ENCODE peak calls at places on chromosomes 12 and 14, in eight cellular contexts. One of them, this sample, is unnamed.

GRCh38 chr12:84038241-84038640 is 874.4 kb downstream of the SLC6A15 start:
- DNase-seq in hepatocyte: no peak
- DNase-seq in HCT116: no peak
- DNase-seq in PC-3: no peak
- DNase-seq in GM23248: no peak
- DNase-seq in GM23338: peak
- DNase-seq in MM.1S: no peak
- DNase-seq in OCI-LY7: no peak
- DNase-seq in this sample: peak

GRCh38 chr14:22423958-22424357 is 165.1 kb downstream of the DAD1 start:
- DNase-seq in hepatocyte: no peak
- DNase-seq in HCT116: no peak
- DNase-seq in PC-3: no peak
- DNase-seq in GM23248: no peak
- DNase-seq in GM23338: no peak
- DNase-seq in MM.1S: no peak
- DNase-seq in OCI-LY7: no peak
- DNase-seq in this sample: no peak

GRCh38 chr12:118850244-118850825 is 131.0 kb upstream of the SRRM4 start:
- DNase-seq in hepatocyte: peak
- DNase-seq in HCT116: peak
- DNase-seq in PC-3: peak
- DNase-seq in GM23248: no peak
- DNase-seq in GM23338: peak
- DNase-seq in MM.1S: no peak
- DNase-seq in OCI-LY7: peak
- DNase-seq in this sample: peak

GRCh38 chr12:82069931-82070514 is 288.2 kb downstream of the CCDC59 start:
- DNase-seq in hepatocyte: no peak
- DNase-seq in HCT116: no peak
- DNase-seq in PC-3: no peak
- DNase-seq in GM23248: no peak
- DNase-seq in GM23338: peak
- DNase-seq in MM.1S: no peak
- DNase-seq in OCI-LY7: no peak
- DNase-seq in this sample: no peak

GRCh38 chr14:85943187-85943586 is 413.2 kb downstream of the FLRT2 start:
- DNase-seq in hepatocyte: no peak
- DNase-seq in HCT116: no peak
- DNase-seq in PC-3: no peak
- DNase-seq in GM23248: no peak
- DNase-seq in GM23338: no peak
- DNase-seq in MM.1S: no peak
- DNase-seq in OCI-LY7: no peak
- DNase-seq in this sample: no peak

GRCh38 chr12:107436376-107436775 is 249.2 kb upstream of the PWP1 start:
- DNase-seq in hepatocyte: peak
- DNase-seq in HCT116: no peak
- DNase-seq in PC-3: peak
- DNase-seq in GM23248: peak
- DNase-seq in GM23338: peak
- DNase-seq in MM.1S: no peak
- DNase-seq in OCI-LY7: no peak
- DNase-seq in this sample: peak

GRCh38 chr12:123126294-123127144 is 24.4 kb downstream of the PITPNM2 start:
- DNase-seq in hepatocyte: peak
- DNase-seq in HCT116: peak
- DNase-seq in PC-3: peak
- DNase-seq in GM23248: peak
- DNase-seq in GM23338: no peak
- DNase-seq in MM.1S: no peak
- DNase-seq in OCI-LY7: no peak
- DNase-seq in this sample: no peak

GRCh38 chr12:92546826-92547348 is 155.9 kb upstream of the PLEKHG7 start:
- DNase-seq in hepatocyte: peak
- DNase-seq in HCT116: no peak
- DNase-seq in PC-3: no peak
- DNase-seq in GM23248: no peak
- DNase-seq in GM23338: no peak
- DNase-seq in MM.1S: no peak
- DNase-seq in OCI-LY7: peak
- DNase-seq in this sample: no peak

GRCh38 chr12:15532364-15532977 is 210.2 kb downstream of the PTPRO start:
- DNase-seq in hepatocyte: peak
- DNase-seq in HCT116: peak
- DNase-seq in PC-3: peak
- DNase-seq in GM23248: peak
- DNase-seq in GM23338: peak
- DNase-seq in MM.1S: peak
- DNase-seq in OCI-LY7: peak
- DNase-seq in this sample: peak

GRCh38 chr14:100816286-100816949 is 9.5 kb upstream of the MEG3 start:
- DNase-seq in hepatocyte: peak
- DNase-seq in HCT116: no peak
- DNase-seq in PC-3: no peak
- DNase-seq in GM23248: no peak
- DNase-seq in GM23338: no peak
- DNase-seq in MM.1S: no peak
- DNase-seq in OCI-LY7: no peak
- DNase-seq in this sample: no peak

GRCh38 chr12:47843226-47843980 is 23.7 kb upstream of the HDAC7 start:
- DNase-seq in hepatocyte: no peak
- DNase-seq in HCT116: no peak
- DNase-seq in PC-3: no peak
- DNase-seq in GM23248: no peak
- DNase-seq in GM23338: peak
- DNase-seq in MM.1S: no peak
- DNase-seq in OCI-LY7: no peak
- DNase-seq in this sample: peak

GRCh38 chr12:49853671-49854070 is 10.8 kb upstream of the BCDIN3D start:
- DNase-seq in hepatocyte: no peak
- DNase-seq in HCT116: no peak
- DNase-seq in PC-3: no peak
- DNase-seq in GM23248: no peak
- DNase-seq in GM23338: no peak
- DNase-seq in MM.1S: no peak
- DNase-seq in OCI-LY7: no peak
- DNase-seq in this sample: no peak

GRCh38 chr14:31263485-31264133 is 56.0 kb upstream of the HECTD1 start:
- DNase-seq in hepatocyte: peak
- DNase-seq in HCT116: peak
- DNase-seq in PC-3: peak
- DNase-seq in GM23248: peak
- DNase-seq in GM23338: no peak
- DNase-seq in MM.1S: no peak
- DNase-seq in OCI-LY7: no peak
- DNase-seq in this sample: no peak

GRCh38 chr12:47812797-47813490 is 6.8 kb downstream of the HDAC7 start:
- DNase-seq in hepatocyte: peak
- DNase-seq in HCT116: no peak
- DNase-seq in PC-3: peak
- DNase-seq in GM23248: peak
- DNase-seq in GM23338: peak
- DNase-seq in MM.1S: peak
- DNase-seq in OCI-LY7: peak
- DNase-seq in this sample: peak

GRCh38 chr12:5102261-5102789 is 58.6 kb downstream of the KCNA5 start:
- DNase-seq in hepatocyte: no peak
- DNase-seq in HCT116: no peak
- DNase-seq in PC-3: no peak
- DNase-seq in GM23248: peak
- DNase-seq in GM23338: no peak
- DNase-seq in MM.1S: no peak
- DNase-seq in OCI-LY7: no peak
- DNase-seq in this sample: no peak

GRCh38 chr12:49017764-49018281 is 753 bp downstream of the PRKAG1 start:
- DNase-seq in hepatocyte: peak
- DNase-seq in HCT116: no peak
- DNase-seq in PC-3: peak
- DNase-seq in GM23248: peak
- DNase-seq in GM23338: no peak
- DNase-seq in MM.1S: no peak
- DNase-seq in OCI-LY7: peak
- DNase-seq in this sample: no peak

GRCh38 chr12:89281534-89281857 is 70.8 kb downstream of the DUSP6 start:
- DNase-seq in hepatocyte: no peak
- DNase-seq in HCT116: no peak
- DNase-seq in PC-3: no peak
- DNase-seq in GM23248: no peak
- DNase-seq in GM23338: no peak
- DNase-seq in MM.1S: no peak
- DNase-seq in OCI-LY7: no peak
- DNase-seq in this sample: no peak

GRCh38 chr12:93982847-93983315 is 165.5 kb upstream of the PLXNC1 start:
- DNase-seq in hepatocyte: peak
- DNase-seq in HCT116: no peak
- DNase-seq in PC-3: peak
- DNase-seq in GM23248: peak
- DNase-seq in GM23338: no peak
- DNase-seq in MM.1S: no peak
- DNase-seq in OCI-LY7: no peak
- DNase-seq in this sample: no peak

DNA sequence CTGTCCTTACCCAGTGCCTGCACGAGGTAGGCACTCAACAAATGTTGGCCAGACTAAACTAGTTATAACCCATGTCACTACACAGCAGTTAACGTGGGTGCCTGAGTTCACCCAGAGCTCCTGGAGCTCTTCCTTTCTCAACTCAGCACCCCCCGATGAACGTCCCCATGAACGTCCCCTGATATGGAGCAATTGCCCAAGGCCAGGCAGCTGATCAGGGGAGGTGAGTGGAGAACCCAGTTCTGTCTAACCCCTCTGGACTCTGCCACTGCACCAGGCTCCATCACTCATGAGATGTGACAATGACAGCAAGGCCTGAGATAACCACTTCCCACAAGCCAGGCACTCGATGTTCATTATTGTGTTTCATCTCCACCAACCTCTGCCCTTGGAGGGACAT is 199.0 kb downstream of the BCL11B start:
- DNase-seq in hepatocyte: no peak
- DNase-seq in HCT116: no peak
- DNase-seq in PC-3: no peak
- DNase-seq in GM23248: no peak
- DNase-seq in GM23338: no peak
- DNase-seq in MM.1S: no peak
- DNase-seq in OCI-LY7: no peak
- DNase-seq in this sample: no peak
- TF ChIP-seq EZH2phosphoT487 in hepatocyte: no peak
- TF ChIP-seq EZH2phosphoT487 in HCT116: no peak
- TF ChIP-seq EZH2phosphoT487 in PC-3: no peak
- TF ChIP-seq EZH2phosphoT487 in GM23248: no peak
- TF ChIP-seq EZH2phosphoT487 in GM23338: no peak
- TF ChIP-seq EZH2phosphoT487 in MM.1S: no peak
- TF ChIP-seq EZH2phosphoT487 in OCI-LY7: no peak
- TF ChIP-seq EZH2phosphoT487 in this sample: no peak

DNA sequence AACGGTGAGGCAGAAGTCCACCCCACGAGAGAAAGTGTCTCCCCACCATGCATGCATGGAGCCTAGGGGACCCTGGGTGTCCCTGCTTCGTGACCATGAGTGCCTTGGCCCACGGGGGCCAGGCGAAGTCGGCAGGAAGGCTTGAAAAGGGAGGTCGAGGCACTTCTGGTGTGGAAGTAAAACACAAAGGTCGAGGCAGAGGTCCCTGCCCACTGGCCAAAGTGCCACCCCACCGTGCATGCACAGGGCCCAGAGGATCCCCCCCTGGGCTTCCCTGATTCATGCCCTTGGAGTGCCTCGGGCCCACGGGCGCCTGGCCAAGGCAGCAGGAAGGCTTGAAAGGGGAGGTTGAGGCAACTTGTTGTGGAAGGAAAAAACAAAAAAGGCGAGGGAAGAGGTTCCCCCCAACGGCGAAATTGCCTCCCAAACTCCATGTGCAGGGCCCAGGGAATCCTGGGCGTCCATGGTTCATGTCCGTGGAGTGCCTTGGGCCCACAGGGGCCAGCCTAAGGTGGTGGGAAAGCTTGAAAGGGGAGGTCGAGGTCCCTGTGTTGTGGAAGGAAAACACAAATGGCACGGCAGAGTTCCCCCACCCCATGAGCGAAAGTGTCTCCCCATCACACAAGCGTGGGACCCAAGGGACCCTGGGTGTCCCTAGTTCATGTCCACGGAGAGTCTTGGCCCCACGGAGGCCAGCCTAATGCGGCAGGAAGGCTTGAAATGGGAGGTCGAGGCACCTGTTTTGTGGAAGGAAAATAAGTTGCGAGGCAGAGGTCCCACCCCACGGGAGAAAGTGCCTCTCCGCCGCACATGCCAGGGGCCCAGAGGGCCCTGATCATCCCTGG is 372.1 kb downstream of the ALG10 start:
- DNase-seq in hepatocyte: no peak
- DNase-seq in HCT116: no peak
- DNase-seq in PC-3: no peak
- DNase-seq in GM23248: no peak
- DNase-seq in GM23338: no peak
- DNase-seq in MM.1S: no peak
- DNase-seq in OCI-LY7: no peak
- DNase-seq in this sample: no peak
- TF ChIP-seq EZH2phosphoT487 in hepatocyte: no peak
- TF ChIP-seq EZH2phosphoT487 in HCT116: no peak
- TF ChIP-seq EZH2phosphoT487 in PC-3: no peak
- TF ChIP-seq EZH2phosphoT487 in GM23248: no peak
- TF ChIP-seq EZH2phosphoT487 in GM23338: no peak
- TF ChIP-seq EZH2phosphoT487 in MM.1S: no peak
- TF ChIP-seq EZH2phosphoT487 in OCI-LY7: no peak
- TF ChIP-seq EZH2phosphoT487 in this sample: no peak

GRCh38 chr14:64682173-64682710 is 22.0 kb upstream of the PLEKHG3 start:
- DNase-seq in hepatocyte: peak
- DNase-seq in HCT116: no peak
- DNase-seq in PC-3: peak
- DNase-seq in GM23248: peak
- DNase-seq in GM23338: peak
- DNase-seq in MM.1S: no peak
- DNase-seq in OCI-LY7: no peak
- DNase-seq in this sample: no peak
- TF ChIP-seq EZH2phosphoT487 in hepatocyte: no peak
- TF ChIP-seq EZH2phosphoT487 in HCT116: no peak
- TF ChIP-seq EZH2phosphoT487 in PC-3: no peak
- TF ChIP-seq EZH2phosphoT487 in GM23248: no peak
- TF ChIP-seq EZH2phosphoT487 in GM23338: no peak
- TF ChIP-seq EZH2phosphoT487 in MM.1S: no peak
- TF ChIP-seq EZH2phosphoT487 in OCI-LY7: no peak
- TF ChIP-seq EZH2phosphoT487 in this sample: no peak

DNA sequence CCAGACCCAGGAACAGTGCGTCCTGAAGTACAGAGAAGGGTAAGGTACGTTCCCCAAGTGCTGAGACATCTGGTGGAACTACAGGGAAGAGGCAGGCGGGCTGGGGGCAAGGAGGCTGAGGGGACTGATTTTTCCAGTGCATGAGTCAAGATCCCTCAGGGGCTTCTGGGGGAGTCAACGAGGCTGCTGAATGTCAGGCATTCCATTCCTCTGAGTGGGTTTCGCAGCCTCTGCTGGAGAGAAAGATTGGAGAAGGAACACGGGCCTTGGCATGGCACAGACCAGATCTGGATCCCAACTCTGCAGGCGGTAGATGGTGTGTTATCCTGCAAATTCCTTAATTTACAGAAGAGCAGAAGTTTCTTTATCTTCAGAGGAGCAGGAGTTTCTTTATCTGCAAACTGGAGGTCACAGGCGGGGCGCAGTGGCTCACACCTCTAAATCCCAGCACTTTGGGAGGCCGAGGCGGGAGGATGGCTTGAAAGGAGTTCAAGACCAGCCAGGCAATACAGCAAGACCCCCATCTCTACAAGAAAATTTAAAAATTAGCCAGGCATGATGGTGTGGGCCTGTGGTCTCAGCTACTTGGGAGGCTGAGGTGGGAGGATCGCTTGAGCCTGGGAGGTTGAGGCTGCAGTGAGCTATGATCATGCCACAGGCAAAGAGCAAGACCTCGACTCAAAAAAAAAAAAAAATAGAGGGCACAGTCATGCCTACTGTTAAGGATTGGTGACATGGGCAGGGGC is 132.6 kb upstream of the MAP1LC3B2 start:
- DNase-seq in hepatocyte: peak
- DNase-seq in HCT116: peak
- DNase-seq in PC-3: peak
- DNase-seq in GM23248: peak
- DNase-seq in GM23338: peak
- DNase-seq in MM.1S: no peak
- DNase-seq in OCI-LY7: no peak
- DNase-seq in this sample: peak
- TF ChIP-seq EZH2phosphoT487 in hepatocyte: no peak
- TF ChIP-seq EZH2phosphoT487 in HCT116: no peak
- TF ChIP-seq EZH2phosphoT487 in PC-3: no peak
- TF ChIP-seq EZH2phosphoT487 in GM23248: no peak
- TF ChIP-seq EZH2phosphoT487 in GM23338: no peak
- TF ChIP-seq EZH2phosphoT487 in MM.1S: no peak
- TF ChIP-seq EZH2phosphoT487 in OCI-LY7: no peak
- TF ChIP-seq EZH2phosphoT487 in this sample: no peak